ENCODE peak calls at places on chromosomes 11 and 22, in ten cellular contexts. B, U, J, N, W, X, Q, Z, O and L are unnamed samples.

GRCh38 chr22:27274770-27275449 is 526.6 kb downstream of the MN1 start:
- DNase-seq in O (no peak), U (no peak), J (no peak), Z (no peak), N (no peak), X (no peak), W (no peak), B (no peak), Q (no peak), L (no peak)

GRCh38 chr22:31818481-31819392 is 64.9 kb downstream of the DEPDC5 start:
- DNase-seq in X (no peak), Z (no peak), J (no peak), N (no peak), O (peak; percentile 43), U (peak; percentile 57), B (no peak), Q (no peak), W (peak; percentile 54), L (no peak)

GRCh38 chr22:21015051-21016006 is at the start of gene P2RX6:
- DNase-seq in X (no peak), Z (peak; percentile 72), Q (no peak), N (no peak), W (peak; percentile 52), B (peak; percentile 43), O (no peak), U (no peak), J (no peak), L (no peak)

GRCh38 chr11:75350743-75351540 is 519 bp downstream of the ARRB1 start:
- DNase-seq in U (peak; percentile 74), B (peak; percentile 85), J (peak; percentile 71), Q (no peak), N (no peak), W (peak; percentile 49), O (no peak), X (no peak), Z (peak; percentile 64), L (no peak)

GRCh38 chr22:23772315-23773246 is at the start of gene MMP11:
- DNase-seq in O (no peak), Z (peak; percentile 54), X (peak; percentile 72), Q (peak; percentile 75), B (peak; percentile 79), W (peak; percentile 91), U (peak; percentile 75), N (no peak), J (no peak), L (no peak)

GRCh38 chr11:64546600-64546999 is 44.4 kb upstream of the SLC22A12 start:
- DNase-seq in N (no peak), W (no peak), Z (no peak), Q (no peak), B (no peak), O (no peak), X (no peak), U (no peak), J (no peak), L (no peak)

GRCh38 chr11:123472236-123472935 is 42.3 kb downstream of the GRAMD1B start:
- DNase-seq in N (no peak), B (no peak), U (no peak), Z (no peak), X (no peak), J (no peak), O (no peak), W (no peak), Q (no peak), L (no peak)

GRCh38 chr22:45656577-45656976 is 15.1 kb upstream of the ATXN10 start:
- DNase-seq in Z (no peak), O (no peak), W (no peak), Q (no peak), N (no peak), B (no peak), J (no peak), X (no peak), U (no peak), L (no peak)

GRCh38 chr11:61967924-61968757 is 707 bp upstream of the FTH1 start:
- DNase-seq in O (no peak), Q (peak; percentile 62), W (no peak), U (peak; percentile 76), Z (no peak), J (no peak), N (no peak), B (peak; percentile 78), X (no peak), L (no peak)

GRCh38 chr11:62409831-62410230 is 9.0 kb upstream of the SCGB1A1 start:
- DNase-seq in J (no peak), X (no peak), U (no peak), B (peak; percentile 22), O (no peak), Z (no peak), W (no peak), Q (no peak), N (no peak), L (no peak)

GRCh38 chr11:15551897-15552851 is 437.5 kb downstream of the INSC start:
- DNase-seq in Z (no peak), Q (no peak), N (no peak), O (no peak), B (no peak), J (no peak), X (no peak), W (no peak), U (no peak), L (no peak)

GRCh38 chr11:88352139-88352538 is 14.6 kb upstream of the CTSC start:
- DNase-seq in J (no peak), B (no peak), N (no peak), X (no peak), U (no peak), W (peak; percentile 49), Z (peak; percentile 19), Q (no peak), O (peak; percentile 2), L (peak; percentile 48)

GRCh38 chr22:44723801-44724200 is 21.8 kb downstream of the PRR5 start:
- DNase-seq in O (peak; percentile 58), Q (peak; percentile 64), W (peak; percentile 46), U (no peak), X (no peak), B (no peak), J (peak; percentile 34), N (no peak), Z (peak; percentile 47), L (no peak)

GRCh38 chr11:71298016-71298550 is 45.7 kb upstream of the SHANK2 start:
- DNase-seq in J (no peak), X (no peak), N (no peak), W (no peak), O (no peak), Q (no peak), Z (no peak), B (no peak), U (no peak), L (no peak)

GRCh38 chr11:118339281-118340045 is 3.0 kb downstream of the CD3D start:
- DNase-seq in Z (no peak), B (no peak), X (no peak), J (no peak), U (no peak), O (no peak), W (no peak), Q (no peak), N (no peak), L (no peak)

GRCh38 chr22:37020192-37020479 is 594 bp downstream of the MPST start:
- DNase-seq in B (peak; percentile 75), U (no peak), Q (no peak), O (peak; percentile 39), W (peak; percentile 67), J (peak; percentile 47), N (no peak), Z (peak; percentile 63), X (no peak), L (no peak)

GRCh38 chr22:26804315-26804714 is 146.9 kb downstream of the MIAT start:
- DNase-seq in Z (no peak), N (no peak), B (no peak), X (no peak), W (no peak), U (no peak), O (no peak), Q (no peak), J (no peak), L (no peak)

GRCh38 chr11:96388891-96389603 is 665 bp downstream of the CCDC82 start:
- DNase-seq in X (peak; percentile 13), Q (no peak), B (no peak), O (no peak), J (no peak), U (no peak), Z (peak; percentile 78), N (peak; percentile 32), W (peak; percentile 53), L (peak; percentile 8)

GRCh38 chr11:46617451-46618314 is at the start of gene ATG13:
- DNase-seq in O (peak; percentile 64), Z (peak; percentile 87), B (peak; percentile 85), J (peak; percentile 87), W (peak; percentile 92), N (peak; percentile 34), X (peak; percentile 76), Q (peak; percentile 86), U (peak; percentile 89), L (peak; percentile 26)

GRCh38 chr11:47357985-47358730 is 5.7 kb upstream of the MYBPC3 start:
- DNase-seq in O (no peak), B (no peak), N (no peak), X (no peak), U (no peak), J (no peak), Z (no peak), W (no peak), Q (no peak), L (no peak)

GRCh38 chr11:68163691-68164090 is 42.5 kb upstream of the CHKA start:
- DNase-seq in J (no peak), O (no peak), Q (no peak), N (no peak), U (no peak), X (no peak), B (no peak), Z (no peak), W (no peak), L (no peak)

GRCh38 chr11:70495351-70496310 is 97.3 kb downstream of the CTTN start:
- DNase-seq in J (no peak), B (peak; percentile 28), Q (no peak), W (no peak), X (no peak), Z (no peak), O (no peak), N (no peak), U (no peak), L (no peak)

GRCh38 chr11:1112351-1113191 is 37.9 kb downstream of the MUC2 start:
- DNase-seq in Q (no peak), W (no peak), N (no peak), X (no peak), Z (no peak), J (no peak), B (peak; percentile 53), O (no peak), U (no peak), L (no peak)

GRCh38 chr22:38940985-38941384 is 16.4 kb upstream of the APOBEC3A start:
- DNase-seq in J (no peak), O (no peak), W (no peak), X (no peak), Z (no peak), N (no peak), Q (no peak), U (no peak), B (no peak), L (no peak)

GRCh38 chr22:43412808-43413785 is 1.3 kb downstream of the MPPED1 start:
- DNase-seq in W (no peak), Q (no peak), N (no peak), U (no peak), O (no peak), Z (no peak), J (no peak), X (no peak), B (peak; percentile 27), L (no peak)

GRCh38 chr11:46684364-46684763 is 16.1 kb downstream of the ARHGAP1 start:
- DNase-seq in O (no peak), Q (no peak), X (no peak), N (no peak), U (no peak), Z (peak; percentile 43), W (no peak), J (no peak), B (no peak), L (no peak)

GRCh38 chr11:29231586-29231985 is 785.2 kb downstream of the KCNA4 start:
- DNase-seq in N (no peak), X (no peak), B (no peak), Z (no peak), W (no peak), Q (no peak), O (no peak), J (no peak), U (no peak), L (no peak)

GRCh38 chr11:1908579-1908978 is 10.9 kb upstream of the TNNT3 start:
- DNase-seq in Q (no peak), J (no peak), U (no peak), X (no peak), Z (no peak), B (no peak), O (no peak), N (no peak), W (no peak), L (no peak)